ENCODE peak calls at places on chromosomes 2 and 18, in eight cellular contexts. One of them, this sample, is unnamed.

GRCh38 chr2:155145758-155146229 is 447.3 kb downstream of the KCNJ3 start:
- DNase-seq in neuronal stem cell: no peak
- DNase-seq in A549: no peak
- DNase-seq in AG04449: no peak
- DNase-seq in breast epithelium: no peak
- DNase-seq in thoracic aorta: no peak
- DNase-seq in NT2/D1: no peak
- DNase-seq in CD8-positive, alpha-beta T cell: no peak
- DNase-seq in this sample: no peak

GRCh38 chr2:43419886-43420285 is 176.0 kb downstream of the THADA start:
- DNase-seq in neuronal stem cell: no peak
- DNase-seq in A549: no peak
- DNase-seq in AG04449: no peak
- DNase-seq in breast epithelium: no peak
- DNase-seq in thoracic aorta: no peak
- DNase-seq in NT2/D1: no peak
- DNase-seq in CD8-positive, alpha-beta T cell: no peak
- DNase-seq in this sample: no peak

GRCh38 chr2:238493411-238493810 is 66.7 kb downstream of the ASB1 start:
- DNase-seq in neuronal stem cell: no peak
- DNase-seq in A549: no peak
- DNase-seq in AG04449: no peak
- DNase-seq in breast epithelium: no peak
- DNase-seq in thoracic aorta: no peak
- DNase-seq in NT2/D1: no peak
- DNase-seq in CD8-positive, alpha-beta T cell: no peak
- DNase-seq in this sample: no peak

GRCh38 chr2:133389569-133389968 is 178.7 kb downstream of the NCKAP5 start:
- DNase-seq in neuronal stem cell: no peak
- DNase-seq in A549: no peak
- DNase-seq in AG04449: no peak
- DNase-seq in breast epithelium: no peak
- DNase-seq in thoracic aorta: no peak
- DNase-seq in NT2/D1: no peak
- DNase-seq in CD8-positive, alpha-beta T cell: no peak
- DNase-seq in this sample: no peak

GRCh38 chr2:236826727-236827126 is 257.1 kb downstream of the ACKR3 start:
- DNase-seq in neuronal stem cell: no peak
- DNase-seq in A549: no peak
- DNase-seq in AG04449: no peak
- DNase-seq in breast epithelium: no peak
- DNase-seq in thoracic aorta: no peak
- DNase-seq in NT2/D1: no peak
- DNase-seq in CD8-positive, alpha-beta T cell: no peak
- DNase-seq in this sample: no peak

GRCh38 chr18:57428221-57429150 is 6.7 kb upstream of the ONECUT2 start:
- DNase-seq in neuronal stem cell: peak
- DNase-seq in A549: no peak
- DNase-seq in AG04449: no peak
- DNase-seq in breast epithelium: no peak
- DNase-seq in thoracic aorta: no peak
- DNase-seq in NT2/D1: no peak
- DNase-seq in CD8-positive, alpha-beta T cell: no peak
- DNase-seq in this sample: no peak

GRCh38 chr2:130251865-130252620 is 53.8 kb upstream of the TUBA3E start:
- DNase-seq in neuronal stem cell: no peak
- DNase-seq in A549: no peak
- DNase-seq in AG04449: no peak
- DNase-seq in breast epithelium: no peak
- DNase-seq in thoracic aorta: no peak
- DNase-seq in NT2/D1: no peak
- DNase-seq in CD8-positive, alpha-beta T cell: no peak
- DNase-seq in this sample: no peak

GRCh38 chr2:45688479-45689298 is 37.2 kb downstream of the PRKCE start:
- DNase-seq in neuronal stem cell: no peak
- DNase-seq in A549: no peak
- DNase-seq in AG04449: no peak
- DNase-seq in breast epithelium: no peak
- DNase-seq in thoracic aorta: no peak
- DNase-seq in NT2/D1: no peak
- DNase-seq in CD8-positive, alpha-beta T cell: no peak
- DNase-seq in this sample: no peak

DNA sequence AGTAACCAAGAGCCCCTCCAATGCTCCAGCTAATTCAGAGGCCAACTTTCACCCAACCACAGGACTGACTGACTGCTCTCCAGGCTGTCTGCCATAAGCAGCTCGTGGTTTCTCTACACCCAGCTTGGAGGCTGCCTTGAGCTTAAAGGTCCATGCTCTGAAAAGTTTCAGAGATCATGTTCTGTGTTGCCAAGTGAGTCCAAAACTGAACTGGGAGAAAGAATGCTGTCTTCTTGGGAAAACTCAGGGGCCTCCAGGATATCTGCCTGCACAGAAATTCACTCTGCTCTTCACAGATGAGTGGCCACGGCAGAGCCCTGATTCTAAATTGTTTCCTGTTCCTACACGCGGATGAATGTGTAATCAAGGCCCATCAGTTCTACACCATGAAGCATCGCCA is 51.1 kb downstream of the LPIN2 start:
- DNase-seq in neuronal stem cell: no peak
- DNase-seq in A549: no peak
- DNase-seq in AG04449: no peak
- DNase-seq in breast epithelium: no peak
- DNase-seq in thoracic aorta: no peak
- DNase-seq in NT2/D1: no peak
- DNase-seq in CD8-positive, alpha-beta T cell: no peak
- DNase-seq in this sample: no peak
- H3K4me3 ChIP-seq in neuronal stem cell: peak
- H3K4me3 ChIP-seq in A549: no peak
- H3K4me3 ChIP-seq in AG04449: no peak
- H3K4me3 ChIP-seq in breast epithelium: no peak
- H3K4me3 ChIP-seq in thoracic aorta: peak
- H3K4me3 ChIP-seq in NT2/D1: no peak
- H3K4me3 ChIP-seq in CD8-positive, alpha-beta T cell: peak
- H3K4me3 ChIP-seq in this sample: no peak

GRCh38 chr2:37876227-37876626 is 48.9 kb upstream of the RMDN2 start:
- DNase-seq in neuronal stem cell: no peak
- DNase-seq in A549: no peak
- DNase-seq in AG04449: no peak
- DNase-seq in breast epithelium: no peak
- DNase-seq in thoracic aorta: no peak
- DNase-seq in NT2/D1: no peak
- DNase-seq in CD8-positive, alpha-beta T cell: no peak
- DNase-seq in this sample: no peak
- H3K4me3 ChIP-seq in neuronal stem cell: no peak
- H3K4me3 ChIP-seq in A549: no peak
- H3K4me3 ChIP-seq in AG04449: no peak
- H3K4me3 ChIP-seq in breast epithelium: no peak
- H3K4me3 ChIP-seq in thoracic aorta: no peak
- H3K4me3 ChIP-seq in NT2/D1: no peak
- H3K4me3 ChIP-seq in CD8-positive, alpha-beta T cell: no peak
- H3K4me3 ChIP-seq in this sample: no peak

DNA sequence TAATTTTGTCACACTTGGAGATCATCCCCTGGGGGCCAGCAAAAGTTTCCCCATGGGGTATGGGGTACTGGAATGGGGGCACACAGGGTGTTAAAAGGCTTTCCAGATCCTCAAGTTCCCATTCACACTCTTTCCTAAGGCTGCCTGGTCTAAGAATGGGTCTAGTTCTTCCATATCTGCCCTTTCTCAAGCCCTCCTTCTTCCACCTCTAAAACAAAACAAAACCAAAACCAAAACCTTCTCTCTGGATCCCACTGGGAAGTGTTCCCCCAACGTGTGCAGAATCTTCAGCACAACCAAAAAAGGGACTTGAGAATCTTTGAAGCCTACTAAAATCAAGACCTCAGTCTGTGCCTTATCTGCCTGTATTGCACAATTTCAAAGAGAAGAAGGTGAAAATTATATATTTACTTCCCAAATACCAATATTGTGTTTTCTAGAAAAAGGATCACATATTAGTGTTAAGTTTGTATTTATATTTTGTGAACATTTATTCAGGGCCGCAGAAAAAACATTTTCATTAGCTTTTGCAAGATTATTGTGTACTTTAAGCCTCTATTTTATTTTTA is 207.2 kb upstream of the TCF4 start:
- DNase-seq in neuronal stem cell: no peak
- DNase-seq in A549: no peak
- DNase-seq in AG04449: no peak
- DNase-seq in breast epithelium: no peak
- DNase-seq in thoracic aorta: no peak
- DNase-seq in NT2/D1: no peak
- DNase-seq in CD8-positive, alpha-beta T cell: no peak
- DNase-seq in this sample: no peak
- H3K4me3 ChIP-seq in neuronal stem cell: no peak
- H3K4me3 ChIP-seq in A549: no peak
- H3K4me3 ChIP-seq in AG04449: no peak
- H3K4me3 ChIP-seq in breast epithelium: peak
- H3K4me3 ChIP-seq in thoracic aorta: peak
- H3K4me3 ChIP-seq in NT2/D1: no peak
- H3K4me3 ChIP-seq in CD8-positive, alpha-beta T cell: no peak
- H3K4me3 ChIP-seq in this sample: no peak

DNA sequence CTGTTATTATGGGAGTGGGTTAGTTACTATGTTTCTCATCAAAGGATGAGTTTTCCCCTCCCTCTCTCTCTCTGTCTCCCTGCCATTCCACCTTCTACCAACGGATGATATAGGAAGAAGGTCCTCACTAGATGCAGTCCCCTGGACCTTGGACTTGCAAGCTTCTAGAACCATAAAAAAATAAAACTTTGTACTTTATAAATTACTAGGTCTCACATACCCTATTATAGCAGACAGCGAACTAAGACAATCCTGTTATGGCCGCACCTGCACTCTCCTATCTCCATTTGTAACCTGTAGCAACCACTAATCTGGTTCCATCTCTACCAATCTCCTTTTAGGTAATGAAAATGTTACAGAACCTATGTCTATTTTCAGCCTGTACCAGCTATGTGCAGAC is 564.9 kb downstream of the CNTNAP5 start:
- DNase-seq in neuronal stem cell: no peak
- DNase-seq in A549: no peak
- DNase-seq in AG04449: no peak
- DNase-seq in breast epithelium: no peak
- DNase-seq in thoracic aorta: no peak
- DNase-seq in NT2/D1: no peak
- DNase-seq in CD8-positive, alpha-beta T cell: no peak
- DNase-seq in this sample: no peak
- H3K4me3 ChIP-seq in neuronal stem cell: no peak
- H3K4me3 ChIP-seq in A549: no peak
- H3K4me3 ChIP-seq in AG04449: no peak
- H3K4me3 ChIP-seq in breast epithelium: no peak
- H3K4me3 ChIP-seq in thoracic aorta: no peak
- H3K4me3 ChIP-seq in NT2/D1: no peak
- H3K4me3 ChIP-seq in CD8-positive, alpha-beta T cell: no peak
- H3K4me3 ChIP-seq in this sample: no peak

GRCh38 chr2:176096986-176097819 is 2.4 kb upstream of the HOXD12 start:
- DNase-seq in neuronal stem cell: no peak
- DNase-seq in A549: peak
- DNase-seq in AG04449: no peak
- DNase-seq in breast epithelium: no peak
- DNase-seq in thoracic aorta: no peak
- DNase-seq in NT2/D1: peak
- DNase-seq in CD8-positive, alpha-beta T cell: peak
- DNase-seq in this sample: peak

GRCh38 chr2:176094307-176094706 is 1.8 kb downstream of the HOXD13 start:
- DNase-seq in neuronal stem cell: no peak
- DNase-seq in A549: no peak
- DNase-seq in AG04449: no peak
- DNase-seq in breast epithelium: no peak
- DNase-seq in thoracic aorta: no peak
- DNase-seq in NT2/D1: no peak
- DNase-seq in CD8-positive, alpha-beta T cell: no peak
- DNase-seq in this sample: no peak

GRCh38 chr2:176095421-176095820 is 2.9 kb downstream of the HOXD13 start:
- DNase-seq in neuronal stem cell: no peak
- DNase-seq in A549: no peak
- DNase-seq in AG04449: no peak
- DNase-seq in breast epithelium: no peak
- DNase-seq in thoracic aorta: no peak
- DNase-seq in NT2/D1: no peak
- DNase-seq in CD8-positive, alpha-beta T cell: no peak
- DNase-seq in this sample: no peak

GRCh38 chr2:176097820-176098365 is 1.7 kb upstream of the HOXD12 start:
- DNase-seq in neuronal stem cell: no peak
- DNase-seq in A549: no peak
- DNase-seq in AG04449: no peak
- DNase-seq in breast epithelium: no peak
- DNase-seq in thoracic aorta: no peak
- DNase-seq in NT2/D1: no peak
- DNase-seq in CD8-positive, alpha-beta T cell: no peak
- DNase-seq in this sample: no peak

DNA sequence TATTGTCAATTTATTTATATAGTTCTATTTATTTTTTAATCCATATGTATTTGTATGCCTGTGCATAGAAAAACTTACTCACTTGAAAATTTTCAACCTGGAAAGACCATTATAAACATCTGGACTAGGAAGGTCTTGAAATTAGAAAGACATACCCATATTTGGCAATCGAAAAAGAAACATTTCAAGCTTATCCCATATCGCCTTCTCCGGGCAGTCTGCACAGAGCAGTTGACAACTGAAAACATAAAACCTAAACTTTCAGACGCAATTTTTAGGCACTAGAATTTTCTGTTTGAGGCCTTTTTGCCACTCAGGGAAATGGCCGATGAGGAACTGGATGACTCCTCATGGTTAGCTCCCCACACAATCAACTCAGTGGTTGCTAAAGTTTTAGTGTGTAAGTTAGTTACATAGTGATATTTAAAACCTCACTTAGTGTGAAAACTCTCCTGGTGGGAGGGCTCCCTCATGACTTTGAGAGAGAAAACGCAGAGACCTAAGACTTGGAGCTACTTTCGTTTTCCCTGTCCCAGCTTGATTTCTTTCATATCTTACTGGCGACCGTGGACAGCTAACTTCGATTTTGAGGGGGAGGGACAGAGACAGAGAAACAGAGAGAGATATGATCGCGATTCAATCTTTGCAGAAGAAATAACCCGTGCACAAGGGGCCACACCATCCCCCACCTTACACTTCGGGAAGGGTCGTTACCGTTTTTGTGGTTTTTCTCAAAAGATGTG is 3.2 kb upstream of the HOXD12 start:
- DNase-seq in neuronal stem cell: no peak
- DNase-seq in A549: no peak
- DNase-seq in AG04449: no peak
- DNase-seq in breast epithelium: no peak
- DNase-seq in thoracic aorta: no peak
- DNase-seq in NT2/D1: no peak
- DNase-seq in CD8-positive, alpha-beta T cell: no peak
- DNase-seq in this sample: no peak
- H3K4me3 ChIP-seq in neuronal stem cell: no peak
- H3K4me3 ChIP-seq in A549: peak
- H3K4me3 ChIP-seq in AG04449: no peak
- H3K4me3 ChIP-seq in breast epithelium: peak
- H3K4me3 ChIP-seq in thoracic aorta: peak
- H3K4me3 ChIP-seq in NT2/D1: peak
- H3K4me3 ChIP-seq in CD8-positive, alpha-beta T cell: peak
- H3K4me3 ChIP-seq in this sample: no peak